ENCODE peak calls at places on chromosomes 4 and X, in nine cellular contexts. Q, W, N, I, O, X, E, D and M are unnamed samples.

GRCh38 chr4:37760840-37761239 is 65.6 kb upstream of the PGM2 start:
- DNase-seq in X (no peak), I (no peak), W (no peak), D (no peak), N (no peak), E (no peak), Q (peak; percentile 33), O (no peak), M (no peak)

GRCh38 chr4:1318488-1319213 is 28.4 kb upstream of the UVSSA start:
- DNase-seq in D (no peak), E (peak; percentile 49), Q (no peak), W (no peak), N (no peak), I (no peak), X (peak; percentile 51), O (no peak), M (no peak)

GRCh38 chrX:103475381-103475780 is 43.9 kb downstream of the RAB40A start:
- DNase-seq in X (no peak), Q (no peak), O (no peak), E (no peak), W (no peak), I (no peak), D (no peak), N (no peak), M (no peak)

GRCh38 chr4:38283724-38284123 is 323.5 kb downstream of the PTTG2 start:
- DNase-seq in N (no peak), W (no peak), E (no peak), D (no peak), Q (peak; percentile 32), O (no peak), X (no peak), I (no peak), M (no peak)

GRCh38 chr4:2930821-2931764 is 32.1 kb downstream of the NOP14 start:
- DNase-seq in D (no peak), O (no peak), X (peak; percentile 93), W (peak; percentile 73), E (peak; percentile 49), I (peak; percentile 29), Q (no peak), N (peak; percentile 21), M (no peak)

GRCh38 chr4:111045992-111046391 is 423.1 kb upstream of the PITX2 start:
- DNase-seq in E (no peak), O (no peak), W (no peak), X (no peak), I (no peak), N (no peak), D (no peak), Q (no peak), M (no peak)

GRCh38 chr4:60589425-60589824 is 610.7 kb upstream of the ADGRL3 start:
- DNase-seq in D (no peak), Q (no peak), I (no peak), O (no peak), E (no peak), W (no peak), X (no peak), N (no peak), M (no peak)

GRCh38 chr4:104494161-104494560 is 533 bp downstream of the CXXC4 start:
- DNase-seq in Q (peak; percentile 1), X (no peak), W (no peak), I (no peak), N (no peak), D (no peak), O (no peak), E (no peak), M (no peak)

GRCh38 chr4:173590697-173591096 is 60.7 kb upstream of the HAND2 start:
- DNase-seq in W (no peak), O (no peak), D (no peak), E (no peak), N (no peak), X (no peak), I (no peak), Q (no peak), M (no peak)

GRCh38 chrX:155068165-155068564 is 2.8 kb downstream of the CMC4 start:
- DNase-seq in X (no peak), E (no peak), N (no peak), Q (peak; percentile 49), D (peak; percentile 32), I (no peak), O (no peak), W (no peak), M (peak; percentile 46)

GRCh38 chrX:35351212-35351611 is 408.6 kb downstream of the FAM47B start:
- DNase-seq in E (no peak), X (no peak), I (no peak), O (no peak), D (no peak), W (no peak), N (no peak), Q (no peak), M (no peak)

GRCh38 chr4:80213117-80213815 is 16.0 kb downstream of the PRDM8 start:
- DNase-seq in N (no peak), E (no peak), I (no peak), X (no peak), W (no peak), D (no peak), Q (no peak), O (no peak), M (no peak)

GRCh38 chrX:130159776-130160175 is 5.9 kb downstream of the AIFM1 start:
- DNase-seq in E (no peak), O (no peak), D (no peak), I (no peak), X (no peak), Q (no peak), W (no peak), N (no peak), M (no peak)

GRCh38 chrX:49876750-49877149 is 2.5 kb upstream of the USP27X start:
- DNase-seq in Q (peak; percentile 42), X (no peak), O (peak; percentile 24), N (no peak), W (no peak), D (no peak), I (no peak), E (no peak), M (no peak)

GRCh38 chrX:49878128-49878833 is 1.0 kb upstream of the USP27X start:
- DNase-seq in N (peak; percentile 27), I (peak; percentile 8), E (no peak), W (no peak), O (no peak), D (no peak), X (no peak), Q (no peak), M (no peak)

GRCh38 chrX:49879656-49880277 is 483 bp downstream of the USP27X start:
- DNase-seq in Q (no peak), W (no peak), X (no peak), N (no peak), D (no peak), E (no peak), I (no peak), O (peak; percentile 32), M (no peak)

GRCh38 chrX:49878834-49879655 is at the start of gene USP27X:
- DNase-seq in W (peak; percentile 58), D (peak; percentile 42), O (peak; percentile 81), Q (peak; percentile 88), I (peak; percentile 78), N (peak; percentile 80), E (peak; percentile 88), X (peak; percentile 90), M (peak; percentile 67)

GRCh38 chrX:49877397-49878101 is 1.7 kb upstream of the USP27X start:
- DNase-seq in Q (no peak), E (no peak), O (no peak), N (no peak), X (no peak), D (no peak), I (no peak), W (no peak), M (no peak)
- H3K4me3 ChIP-seq in Q (no peak overlapping the region), E (no peak overlapping the region), O (no peak overlapping the region), N (no peak overlapping the region), X (no peak overlapping the region), D (no peak overlapping the region), I (no peak overlapping the region), W (no peak overlapping the region), M (no peak overlapping the region)

DNA sequence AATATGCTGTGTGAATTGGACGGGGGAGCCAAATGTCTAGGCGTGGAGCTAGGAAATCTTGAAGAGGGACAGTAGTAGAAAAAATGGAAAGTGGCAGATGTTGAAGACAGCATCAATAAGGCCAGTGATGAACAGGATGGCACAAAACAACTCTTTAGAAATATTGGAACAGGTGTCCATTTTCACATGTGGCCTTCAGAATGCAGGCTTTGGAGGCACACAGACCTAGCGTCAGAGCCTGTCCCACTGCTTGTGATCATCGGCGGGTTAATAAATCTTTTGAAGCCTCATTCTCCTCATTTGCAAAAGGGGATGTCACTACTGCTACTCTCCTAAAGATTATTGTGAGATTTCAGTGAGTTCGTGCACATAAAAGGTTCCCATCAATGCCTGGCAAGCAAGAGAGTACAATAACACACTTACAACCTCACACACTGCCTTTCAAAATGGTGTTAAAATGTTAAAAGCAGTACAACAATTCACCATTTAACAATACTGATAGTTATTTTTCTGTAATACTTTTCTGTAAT is 2.4 kb downstream of the PDLIM3 start:
- DNase-seq in X (no peak), I (no peak), N (no peak), Q (peak; percentile 49), D (no peak), E (no peak), W (no peak), O (no peak), M (no peak)
- H3K4me3 ChIP-seq in X (no peak overlapping the region), I (peak overlapping the region; percentile 90), N (peak overlapping the region; percentile 12), Q (peak overlapping the region; percentile 86), D (no peak overlapping the region), E (no peak overlapping the region), W (peak overlapping the region; percentile 1), O (no peak overlapping the region), M (peak overlapping the region; percentile 39)

GRCh38 chr4:98662055-98662453 is 3.6 kb upstream of the TSPAN5 start:
- DNase-seq in X (no peak), Q (no peak), W (no peak), O (no peak), E (no peak), I (no peak), D (no peak), N (no peak), M (no peak)
- H3K4me3 ChIP-seq in X (no peak overlapping the region), Q (no peak overlapping the region), W (no peak overlapping the region), O (no peak overlapping the region), E (no peak overlapping the region), I (no peak overlapping the region), D (no peak overlapping the region), N (no peak overlapping the region), M (no peak overlapping the region)

GRCh38 chrX:39821011-39821708 is 276.6 kb downstream of the BCOR start:
- DNase-seq in W (no peak), E (no peak), X (no peak), Q (no peak), N (peak; percentile 65), D (no peak), I (peak; percentile 19), O (peak; percentile 60), M (no peak)
- H3K4me3 ChIP-seq in W (peak overlapping the region; percentile 47), E (no peak overlapping the region), X (peak overlapping the region; percentile 42), Q (peak overlapping the region; percentile 24), N (peak overlapping the region; percentile 43), D (peak overlapping the region; percentile 33), I (peak overlapping the region; percentile 34), O (peak overlapping the region; percentile 41), M (peak overlapping the region; percentile 42)

DNA sequence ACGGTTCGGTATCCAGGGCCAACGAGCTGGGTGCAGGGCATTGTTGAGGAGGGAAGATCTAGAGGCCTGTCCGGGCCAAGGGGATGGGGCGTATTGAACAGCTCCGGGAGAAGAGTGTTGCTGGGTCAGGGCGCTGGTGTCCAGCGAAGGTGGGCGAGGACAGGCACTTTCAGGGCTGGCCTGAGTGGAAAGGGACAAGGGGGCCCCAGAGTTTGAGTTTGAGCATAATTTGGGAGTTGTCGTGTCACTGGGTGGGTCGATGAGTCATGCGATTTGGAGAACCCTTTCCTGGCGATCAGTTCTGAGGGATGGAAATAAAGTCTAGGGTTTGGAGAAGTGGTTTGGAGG is 299 bp downstream of the PRRG3 start:
- DNase-seq in W (no peak), E (no peak), D (no peak), X (no peak), O (no peak), N (no peak), Q (no peak), I (no peak), M (no peak)
- H3K4me3 ChIP-seq in W (peak overlapping the region; percentile 50), E (no peak overlapping the region), D (no peak overlapping the region), X (no peak overlapping the region), O (peak overlapping the region; percentile 30), N (peak overlapping the region; percentile 9), Q (no peak overlapping the region), I (peak overlapping the region; percentile 28), M (no peak overlapping the region)